ENCODE peak calls at places on chromosome 19, in ten cellular contexts. W is heart right ventricle; B is fibroblast of lung; A is effector memory CD4-positive, alpha-beta T cell; R is uterus; P is naive thymus-derived CD4-positive, alpha-beta T cell; F is CD4-positive, alpha-beta memory T cell; O is right lobe of liver; L is stomach; N is ovary. X is an unnamed sample. For H3K36me3, the result is how much of the 10 kb centered on the place peaks cover.

GRCh38 chr19:2294377-2295335 is 12.7 kb upstream of the PEAK3 start:
- DNase-seq in W (no peak), B (peak), A (no peak), R (peak), P (no peak), F (no peak), O (no peak), L (no peak), N (no peak), X (no peak)

GRCh38 chr19:30498707-30499106 is 126.5 kb downstream of the ZNF536 start:
- DNase-seq in W (no peak), B (no peak), A (no peak), R (no peak), P (no peak), F (no peak), O (no peak), L (no peak), N (no peak), X (peak)

GRCh38 chr19:40141546-40141945 is 49.7 kb upstream of the MAP3K10 start:
- DNase-seq in W (no peak), B (no peak), A (no peak), R (no peak), P (no peak), F (no peak), O (no peak), L (no peak), N (no peak), X (peak)

GRCh38 chr19:13169769-13170168 is 19.6 kb downstream of the IER2 start:
- DNase-seq in W (no peak), B (peak), A (no peak), R (no peak), P (no peak), F (no peak), O (no peak), L (peak), N (no peak), X (no peak)

GRCh38 chr19:46614114-46614701 is 10.7 kb downstream of the PTGIR start:
- DNase-seq in W (peak), B (peak), A (peak), R (peak), P (peak), F (peak), O (peak), L (peak), N (peak), X (peak)

GRCh38 chr19:30667227-30667626 is 295.0 kb downstream of the ZNF536 start:
- DNase-seq in W (no peak), B (no peak), A (no peak), R (no peak), P (no peak), F (no peak), O (no peak), L (peak), N (no peak), X (no peak)

GRCh38 chr19:18841400-18841799 is 9.6 kb downstream of the UPF1 start:
- DNase-seq in W (no peak), B (no peak), A (no peak), R (no peak), P (no peak), F (no peak), O (no peak), L (no peak), N (no peak), X (no peak)

GRCh38 chr19:53962887-53963435 is at the start of gene CACNG8:
- DNase-seq in W (no peak), B (no peak), A (no peak), R (no peak), P (no peak), F (no peak), O (no peak), L (no peak), N (no peak), X (no peak)

GRCh38 chr19:33779849-33780248 is 16.8 kb upstream of the KCTD15 start:
- DNase-seq in W (no peak), B (no peak), A (no peak), R (no peak), P (no peak), F (no peak), O (no peak), L (no peak), N (no peak), X (no peak)

GRCh38 chr19:51354742-51355148 is 11.4 kb downstream of the ETFB start:
- DNase-seq in W (no peak), B (peak), A (no peak), R (no peak), P (peak), F (no peak), O (no peak), L (no peak), N (no peak), X (no peak)

GRCh38 chr19:41708481-41708880 is at the start of gene CEACAM5:
- DNase-seq in W (no peak), B (no peak), A (no peak), R (no peak), P (no peak), F (no peak), O (no peak), L (no peak), N (no peak), X (no peak)

GRCh38 chr19:1217366-1217765 is 11.8 kb downstream of the STK11 start:
- DNase-seq in W (no peak), B (no peak), A (no peak), R (no peak), P (no peak), F (no peak), O (no peak), L (no peak), N (no peak), X (no peak)
- H3K36me3 ChIP-seq in W (under half), B (under half), A (under half), R (under half), P (under half), F (under half), O (under half), L (under half), N (under half), X (under half)

DNA sequence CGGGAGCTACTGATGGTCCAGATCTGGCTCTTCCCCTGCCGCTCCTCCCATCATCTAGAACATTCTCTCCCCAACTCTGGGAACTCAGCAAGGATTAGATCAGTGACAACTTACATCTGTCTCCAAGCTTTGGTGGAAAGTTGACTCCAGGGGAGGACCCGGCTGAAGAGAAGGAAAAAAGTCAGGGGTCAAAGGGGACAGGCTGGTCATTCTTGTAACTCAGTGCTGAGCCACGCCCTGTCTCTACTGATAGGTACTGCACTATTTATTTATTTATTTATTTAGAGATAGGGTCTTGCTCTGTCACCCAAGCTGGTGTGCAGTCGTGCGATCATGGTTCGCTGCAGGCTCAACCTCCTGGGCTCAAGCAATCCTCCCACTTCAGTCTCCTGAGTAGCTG is 14.3 kb downstream of the PLEKHA4 start:
- DNase-seq in W (no peak), B (no peak), A (no peak), R (no peak), P (no peak), F (no peak), O (no peak), L (no peak), N (no peak), X (no peak)
- H3K27ac ChIP-seq in W (no peak), B (no peak), A (no peak), R (no peak), P (no peak), F (no peak), O (no peak), L (no peak), N (no peak), X (no peak)

DNA sequence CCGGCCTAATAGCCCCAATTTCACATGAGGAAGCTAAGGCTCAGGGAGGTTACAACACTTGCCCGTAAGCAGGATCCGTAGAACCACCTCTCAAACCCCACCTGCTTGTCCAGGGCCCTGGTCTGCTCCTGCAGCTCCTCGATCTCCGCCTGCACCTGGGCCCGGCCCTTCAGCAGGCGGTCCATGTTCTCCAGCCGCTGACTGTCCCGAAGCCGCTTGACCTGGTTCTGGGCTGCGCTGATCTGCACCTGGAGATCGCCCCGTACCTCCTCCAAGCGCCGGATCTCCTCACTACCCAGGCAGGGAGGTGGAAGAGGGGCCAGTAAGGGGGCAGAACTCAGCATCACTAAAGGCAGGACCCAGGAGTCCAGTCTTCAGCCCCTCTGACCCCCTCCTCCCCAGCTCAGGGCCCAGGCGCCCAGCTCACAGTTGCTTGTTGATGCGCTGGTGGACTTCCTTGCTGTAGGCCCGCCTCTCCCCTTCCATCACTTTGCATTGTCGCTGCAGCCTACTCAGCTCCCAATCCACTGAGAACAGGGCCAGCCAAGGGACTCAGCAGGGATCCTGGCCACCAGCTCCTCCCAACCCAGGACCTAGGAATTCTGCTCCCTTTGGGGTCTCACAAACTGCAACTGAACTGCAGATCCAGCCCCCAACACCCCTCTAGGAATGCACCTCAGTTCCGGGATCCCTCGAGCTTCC is 6.9 kb upstream of the EMP3 start:
- DNase-seq in W (no peak), B (no peak), A (no peak), R (no peak), P (no peak), F (no peak), O (peak), L (no peak), N (no peak), X (peak)
- H3K4me3 ChIP-seq in W (no peak), B (no peak), A (no peak), R (no peak), P (no peak), F (no peak), O (no peak), L (no peak), N (no peak), X (no peak)

GRCh38 chr19:10317045-10317856 is 1.4 kb upstream of the FDX2 start:
- DNase-seq in W (no peak), B (no peak), A (no peak), R (no peak), P (no peak), F (no peak), O (no peak), L (no peak), N (no peak), X (no peak)
- H3K36me3 ChIP-seq in W (under half), B (under half), A (under half), R (under half), P (under half), F (under half), O (under half), L (half or more), N (under half), X (under half)

GRCh38 chr19:15109768-15110417 is 2.7 kb downstream of the SYDE1 start:
- DNase-seq in W (no peak), B (no peak), A (no peak), R (no peak), P (no peak), F (no peak), O (no peak), L (no peak), N (no peak), X (no peak)

GRCh38 chr19:15108145-15108844 is 1.1 kb downstream of the SYDE1 start:
- DNase-seq in W (no peak), B (no peak), A (no peak), R (no peak), P (no peak), F (no peak), O (no peak), L (no peak), N (no peak), X (no peak)

GRCh38 chr19:15110418-15110815 is 3.2 kb downstream of the SYDE1 start:
- DNase-seq in W (no peak), B (no peak), A (no peak), R (no peak), P (no peak), F (no peak), O (no peak), L (no peak), N (no peak), X (no peak)

GRCh38 chr19:15107056-15108010 is at the start of gene SYDE1:
- DNase-seq in W (peak), B (peak), A (no peak), R (peak), P (no peak), F (no peak), O (no peak), L (no peak), N (peak), X (peak)

DNA sequence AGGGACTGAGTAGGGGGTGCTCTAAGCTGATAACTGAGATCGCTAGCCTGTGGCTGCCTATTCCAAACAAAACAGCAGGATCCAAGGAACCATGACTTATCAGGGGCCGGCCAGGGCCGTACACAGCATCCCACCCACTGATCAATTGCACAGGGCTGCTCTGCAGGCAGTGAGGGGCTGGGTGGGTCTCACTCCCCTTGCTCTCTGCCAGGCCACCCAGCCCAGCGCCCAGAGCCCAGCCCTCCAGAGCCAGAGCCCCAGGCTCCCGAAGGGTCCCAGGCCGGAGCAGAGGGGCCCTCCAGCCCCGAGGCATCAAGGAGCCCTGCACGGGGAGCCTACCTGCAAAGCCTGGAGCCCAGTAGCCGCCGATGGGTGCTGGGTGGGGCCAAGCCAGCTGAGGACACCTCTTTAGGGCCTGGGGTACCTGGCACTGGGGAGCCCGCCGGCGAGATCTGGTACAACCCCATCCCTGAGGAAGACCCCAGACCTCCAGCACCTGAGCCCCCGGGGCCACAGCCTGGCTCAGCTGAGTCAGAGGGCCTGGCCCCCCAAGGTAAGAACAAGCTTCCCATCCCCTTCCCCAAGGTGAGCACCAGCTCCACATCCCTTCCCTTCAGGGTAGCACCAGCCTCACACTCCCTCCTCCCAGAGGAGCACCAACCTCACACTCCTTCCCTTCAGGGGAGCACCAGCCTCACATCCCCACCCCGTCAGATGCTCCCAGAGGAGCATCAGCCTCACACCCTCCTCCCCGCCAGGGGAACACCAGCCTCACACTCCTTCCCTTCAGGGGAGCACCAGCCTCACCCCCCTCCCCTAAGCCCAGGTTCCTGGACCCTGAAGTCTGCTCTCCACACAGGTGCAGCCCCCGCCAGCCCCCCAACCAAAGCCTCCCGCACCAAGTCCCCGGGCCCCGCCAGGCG is 1.9 kb downstream of the SYDE1 start:
- DNase-seq in W (no peak), B (no peak), A (no peak), R (no peak), P (no peak), F (no peak), O (no peak), L (no peak), N (no peak), X (no peak)
- H3K27ac ChIP-seq in W (peak), B (no peak), A (no peak), R (peak), P (no peak), F (no peak), O (peak), L (peak), N (peak), X (no peak)